ENCODE peak calls at places on chromosomes 16 and 17, in ten cellular contexts. Z is H54; N is A172; G is lung microvascular endothelial cell; L is stimulated activated CD4-positive, alpha-beta T cell treated with anti-CD3 and anti-CD28 coated beads, Interleukin-4, amount 100 ng/mL, for 4 hours; K is hypothalamus; O is T1000; Y is ascending aorta; P is stimulated activated CD8-positive, alpha-beta memory T cell treated with anti-CD3 and anti-CD28 coated beads, Interleukin-4, amount 100 ng/mL, for 1 hour; A is progenitor cell of endocrine pancreas. H is an unnamed sample.

GRCh38 chr16:88070989-88071625 is 119.9 kb downstream of the BANP start:
- DNase-seq in Z (no peak), N (no peak), G (no peak), L (no peak), K (no peak), O (no peak), Y (no peak), P (no peak), A (no peak), H (no peak)

GRCh38 chr17:28704219-28704858 is 7.3 kb downstream of the PROCA1 start:
- DNase-seq in Z (no peak), N (no peak), G (no peak), L (no peak), K (no peak), O (no peak), Y (no peak), P (no peak), A (no peak), H (no peak)

GRCh38 chr17:1627219-1627986 is 1.2 kb downstream of the SLC43A2 start:
- DNase-seq in Z (no peak), N (no peak), G (peak), L (no peak), K (no peak), O (no peak), Y (no peak), P (no peak), A (no peak), H (no peak)

GRCh38 chr16:85262558-85263196 is 150.4 kb upstream of the CIBAR2 start:
- DNase-seq in Z (no peak), N (no peak), G (no peak), L (no peak), K (no peak), O (no peak), Y (no peak), P (no peak), A (no peak), H (no peak)

GRCh38 chr17:79859676-79860615 is 20.7 kb upstream of the CBX4 start:
- DNase-seq in Z (no peak), N (no peak), G (no peak), L (no peak), K (no peak), O (no peak), Y (no peak), P (no peak), A (no peak), H (no peak)

GRCh38 chr17:82666931-82667667 is 18.9 kb upstream of the WDR45B start:
- DNase-seq in Z (no peak), N (no peak), G (no peak), L (no peak), K (no peak), O (no peak), Y (no peak), P (no peak), A (no peak), H (no peak)

GRCh38 chr16:31351937-31352315 is 3.0 kb upstream of the ITGAX start:
- DNase-seq in Z (peak), N (peak), G (no peak), L (no peak), K (no peak), O (no peak), Y (no peak), P (no peak), A (no peak), H (peak)

GRCh38 chr16:50169555-50170096 is 16.5 kb downstream of the TENT4B start:
- DNase-seq in Z (no peak), N (no peak), G (no peak), L (no peak), K (no peak), O (no peak), Y (no peak), P (no peak), A (no peak), H (no peak)

GRCh38 chr17:17497845-17498520 is 1.8 kb upstream of the RASD1 start:
- DNase-seq in Z (no peak), N (no peak), G (no peak), L (no peak), K (no peak), O (no peak), Y (no peak), P (no peak), A (no peak), H (no peak)

GRCh38 chr17:43713494-43714162 is 45.0 kb downstream of the SOST start:
- DNase-seq in Z (peak), N (no peak), G (peak), L (no peak), K (no peak), O (no peak), Y (no peak), P (no peak), A (peak), H (peak)

GRCh38 chr17:3556239-3556904 is 1.2 kb downstream of the TRPV3 start:
- DNase-seq in Z (no peak), N (no peak), G (no peak), L (no peak), K (no peak), O (no peak), Y (no peak), P (no peak), A (no peak), H (no peak)

GRCh38 chr16:85350973-85351372 is 238.7 kb upstream of the CIBAR2 start:
- DNase-seq in Z (peak), N (peak), G (peak), L (no peak), K (peak), O (peak), Y (peak), P (no peak), A (no peak), H (peak)

GRCh38 chr16:85752511-85753420 is 1.9 kb upstream of the C16orf74 start:
- DNase-seq in Z (no peak), N (no peak), G (peak), L (no peak), K (no peak), O (no peak), Y (no peak), P (no peak), A (no peak), H (peak)

GRCh38 chr17:76943781-76944213 is 75.6 kb downstream of the MGAT5B start:
- DNase-seq in Z (no peak), N (no peak), G (no peak), L (no peak), K (no peak), O (no peak), Y (no peak), P (no peak), A (no peak), H (no peak)

GRCh38 chr16:1331712-1332617 is 1.5 kb upstream of the BAIAP3 start:
- DNase-seq in Z (peak), N (peak), G (peak), L (peak), K (no peak), O (peak), Y (peak), P (no peak), A (peak), H (peak)

GRCh38 chr16:75379911-75380847 is 53.1 kb downstream of the CFDP1 start:
- DNase-seq in Z (no peak), N (no peak), G (no peak), L (peak), K (no peak), O (no peak), Y (no peak), P (no peak), A (no peak), H (no peak)

GRCh38 chr17:62626719-62627218 is 701 bp upstream of the MRC2 start:
- DNase-seq in Z (peak), N (peak), G (peak), L (no peak), K (no peak), O (peak), Y (no peak), P (no peak), A (peak), H (peak)

GRCh38 chr17:65750678-65751077 is 189.2 kb upstream of the AXIN2 start:
- DNase-seq in Z (peak), N (peak), G (peak), L (peak), K (no peak), O (peak), Y (no peak), P (no peak), A (no peak), H (peak)

GRCh38 chr17:28199728-28200127 is 119.3 kb upstream of the TMEM97 start:
- DNase-seq in Z (no peak), N (no peak), G (no peak), L (no peak), K (no peak), O (no peak), Y (no peak), P (no peak), A (no peak), H (no peak)

GRCh38 chr17:9676742-9677387 is 31.5 kb downstream of the USP43 start:
- DNase-seq in Z (peak), N (peak), G (no peak), L (no peak), K (no peak), O (no peak), Y (no peak), P (no peak), A (no peak), H (no peak)

GRCh38 chr16:66258916-66259845 is 107.3 kb upstream of the CDH5 start:
- DNase-seq in Z (no peak), N (no peak), G (no peak), L (no peak), K (no peak), O (no peak), Y (no peak), P (no peak), A (no peak), H (no peak)

GRCh38 chr17:28684963-28685362 is 23.0 kb downstream of the SUPT6H start:
- DNase-seq in Z (no peak), N (peak), G (peak), L (no peak), K (peak), O (no peak), Y (no peak), P (no peak), A (no peak), H (peak)

GRCh38 chr16:21033707-21034106 is 116.9 kb downstream of the DNAH3 start:
- DNase-seq in Z (no peak), N (no peak), G (no peak), L (no peak), K (no peak), O (no peak), Y (no peak), P (no peak), A (no peak), H (peak)

GRCh38 chr17:64994281-64994680 is 62.3 kb downstream of the GNA13 start:
- DNase-seq in Z (no peak), N (no peak), G (no peak), L (no peak), K (no peak), O (no peak), Y (no peak), P (no peak), A (no peak), H (peak)

GRCh38 chr16:82358161-82358560 is 188.1 kb upstream of the MPHOSPH6 start:
- DNase-seq in Z (no peak), N (no peak), G (no peak), L (no peak), K (no peak), O (no peak), Y (no peak), P (no peak), A (no peak), H (no peak)

GRCh38 chr17:4969551-4970231 is 2.1 kb upstream of the SPAG7 start:
- DNase-seq in Z (no peak), N (no peak), G (no peak), L (no peak), K (no peak), O (peak), Y (no peak), P (no peak), A (no peak), H (no peak)

GRCh38 chr16:3702082-3702481 is 15.2 kb downstream of the TRAP1 start:
- DNase-seq in Z (no peak), N (no peak), G (no peak), L (no peak), K (no peak), O (no peak), Y (no peak), P (no peak), A (no peak), H (no peak)